ENCODE peak calls at places on chromosomes 16 and 17, in four cellular contexts. Z is A549, K is colonic mucosa, B is Panc1. R is an unnamed sample. For H3K4me1 and H3K9me3, the result is how much of the 10 kb centered on the place peaks cover.

GRCh38 chr16:71356051-71356740 is 2.3 kb upstream of the CALB2 start:
- DNase-seq in Z (no peak), B (no peak), K (no peak), R (no peak)

GRCh38 chr16:76235025-76235424 is 42.2 kb upstream of the CNTNAP4 start:
- DNase-seq in B (no peak), K (no peak), Z (no peak), R (no peak)

GRCh38 chr17:53626286-53626685 is 196.4 kb upstream of the KIF2B start:
- DNase-seq in Z (no peak), K (no peak), B (no peak), R (no peak)

GRCh38 chr17:82120148-82120547 is 22.1 kb upstream of the FASN start:
- DNase-seq in Z (no peak), B (no peak), K (no peak), R (no peak)

GRCh38 chr17:80717661-80718060 is 173.0 kb downstream of the RPTOR start:
- DNase-seq in Z (no peak), B (no peak), K (no peak), R (no peak)

GRCh38 chr16:50247123-50247905 is 19.0 kb upstream of the ADCY7 start:
- DNase-seq in Z (no peak), B (no peak), K (no peak), R (no peak)

GRCh38 chr17:45923511-45924268 is 29.3 kb downstream of the MAPT start:
- DNase-seq in K (no peak), Z (no peak), B (no peak), R (no peak)

GRCh38 chr17:82107341-82107860 is 9.4 kb upstream of the FASN start:
- DNase-seq in K (no peak), B (no peak), Z (peak), R (no peak)

GRCh38 chr16:71421911-71422310 is 19.9 kb downstream of the TLE7 start:
- DNase-seq in K (peak), Z (peak), B (no peak), R (no peak)

GRCh38 chr17:48479014-48479402 is 49.0 kb upstream of the SKAP1 start:
- DNase-seq in B (no peak), Z (no peak), K (no peak), R (no peak)

GRCh38 chr16:17070882-17071592 is 399.7 kb downstream of the XYLT1 start:
- DNase-seq in Z (no peak), B (no peak), K (peak), R (no peak)

GRCh38 chr16:56930516-56931252 is 1.3 kb upstream of the HERPUD1 start:
- DNase-seq in Z (no peak), B (no peak), K (peak), R (no peak)

GRCh38 chr17:1485748-1486376 is 6.6 kb downstream of the MYO1C start:
- DNase-seq in Z (peak), K (peak), B (no peak), R (peak)

GRCh38 chr17:40646791-40647548 is 648 bp downstream of the SMARCE1 start:
- DNase-seq in B (no peak), K (no peak), Z (peak), R (peak)

GRCh38 chr16:27096375-27096774 is 29.6 kb downstream of the C16orf82 start:
- DNase-seq in B (no peak), K (no peak), Z (no peak), R (no peak)

GRCh38 chr16:8877894-8878522 is 4.1 kb upstream of the LITAFD start:
- DNase-seq in K (no peak), Z (no peak), B (no peak), R (no peak)

GRCh38 chr17:40432864-40433528 is 10.3 kb upstream of the IGFBP4 start:
- DNase-seq in K (no peak), B (no peak), Z (no peak), R (no peak)

GRCh38 chr16:50530277-50531236 is 17.6 kb upstream of the NKD1 start:
- DNase-seq in B (no peak), K (no peak), Z (no peak), R (peak)

GRCh38 chr17:75808905-75809621 is 24.5 kb downstream of the UNK start:
- DNase-seq in K (no peak), B (no peak), Z (no peak), R (no peak)

GRCh38 chr17:68468785-68469184 is 11.5 kb upstream of the WIPI1 start:
- DNase-seq in Z (no peak), B (no peak), K (no peak), R (no peak)

GRCh38 chr16:2867987-2868789 is 10.2 kb upstream of the PRSS22 start:
- DNase-seq in Z (peak), B (peak), K (peak), R (peak)

GRCh38 chr17:69711504-69711903 is 297.0 kb downstream of the MAP2K6 start:
- DNase-seq in B (no peak), Z (no peak), K (no peak), R (no peak)

GRCh38 chr16:81618661-81619060 is 160.4 kb upstream of the PLCG2 start:
- DNase-seq in B (no peak), K (no peak), Z (no peak), R (no peak)

GRCh38 chr16:81620796-81621195 is 158.3 kb upstream of the PLCG2 start:
- DNase-seq in B (no peak), K (no peak), Z (no peak), R (no peak)

GRCh38 chr16:81621496-81621895 is 157.6 kb upstream of the PLCG2 start:
- DNase-seq in B (no peak), K (no peak), Z (no peak), R (no peak)

GRCh38 chr16:81618187-81618586 is 160.9 kb upstream of the PLCG2 start:
- DNase-seq in K (no peak), Z (no peak), B (no peak), R (no peak)

GRCh38 chr16:81620029-81620428 is 159.1 kb upstream of the PLCG2 start:
- DNase-seq in Z (no peak), B (no peak), K (no peak), R (no peak)
- H3K4me1 ChIP-seq in Z (under half), B (under half), K (under half), R (under half)

GRCh38 chr16:68105611-68106010 is 20.4 kb downstream of the NFATC3 start:
- DNase-seq in B (no peak), Z (no peak), K (no peak), R (no peak)
- H3K9me3 ChIP-seq in B (under half), Z (under half), K (under half), R (under half)

DNA sequence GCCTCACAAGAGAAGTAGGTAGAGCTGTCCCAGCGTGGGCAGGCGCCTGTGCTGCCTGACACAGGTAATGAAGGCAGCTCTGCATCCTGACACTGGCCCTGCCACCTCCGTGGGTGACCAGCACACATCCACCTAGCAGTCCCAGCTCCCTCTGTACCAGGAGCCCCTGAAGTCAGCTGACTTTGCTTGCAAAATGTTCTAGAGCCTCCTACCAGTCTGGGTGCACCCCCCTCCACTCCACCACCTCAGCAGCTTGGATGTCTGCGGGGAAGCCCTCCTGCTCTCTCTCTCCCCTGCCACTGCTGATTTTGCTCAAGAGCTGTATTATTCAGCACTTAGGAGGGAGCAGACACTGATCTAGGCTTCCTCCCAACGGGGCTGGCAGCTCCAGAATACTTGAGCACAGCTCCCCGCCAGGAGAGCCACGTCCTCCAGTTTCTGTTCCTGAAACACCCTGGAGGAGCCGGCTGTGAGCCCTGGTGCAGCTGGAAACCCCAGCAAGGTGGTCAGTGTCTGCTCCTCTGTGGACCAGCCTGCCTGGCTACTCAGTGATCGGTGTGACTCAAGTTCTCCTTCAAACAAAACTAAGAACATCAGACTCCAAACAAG is 1.0 kb downstream of the RNF166 start:
- DNase-seq in B (no peak), Z (no peak), K (no peak), R (no peak)
- H3K4me1 ChIP-seq in B (under half), Z (under half), K (under half), R (under half)

GRCh38 chr17:35315283-35315682 is 58.1 kb downstream of the SLFN11 start:
- DNase-seq in B (no peak), Z (no peak), K (no peak), R (no peak)
- H3K9me3 ChIP-seq in B (under half), Z (under half), K (under half), R (under half)

DNA sequence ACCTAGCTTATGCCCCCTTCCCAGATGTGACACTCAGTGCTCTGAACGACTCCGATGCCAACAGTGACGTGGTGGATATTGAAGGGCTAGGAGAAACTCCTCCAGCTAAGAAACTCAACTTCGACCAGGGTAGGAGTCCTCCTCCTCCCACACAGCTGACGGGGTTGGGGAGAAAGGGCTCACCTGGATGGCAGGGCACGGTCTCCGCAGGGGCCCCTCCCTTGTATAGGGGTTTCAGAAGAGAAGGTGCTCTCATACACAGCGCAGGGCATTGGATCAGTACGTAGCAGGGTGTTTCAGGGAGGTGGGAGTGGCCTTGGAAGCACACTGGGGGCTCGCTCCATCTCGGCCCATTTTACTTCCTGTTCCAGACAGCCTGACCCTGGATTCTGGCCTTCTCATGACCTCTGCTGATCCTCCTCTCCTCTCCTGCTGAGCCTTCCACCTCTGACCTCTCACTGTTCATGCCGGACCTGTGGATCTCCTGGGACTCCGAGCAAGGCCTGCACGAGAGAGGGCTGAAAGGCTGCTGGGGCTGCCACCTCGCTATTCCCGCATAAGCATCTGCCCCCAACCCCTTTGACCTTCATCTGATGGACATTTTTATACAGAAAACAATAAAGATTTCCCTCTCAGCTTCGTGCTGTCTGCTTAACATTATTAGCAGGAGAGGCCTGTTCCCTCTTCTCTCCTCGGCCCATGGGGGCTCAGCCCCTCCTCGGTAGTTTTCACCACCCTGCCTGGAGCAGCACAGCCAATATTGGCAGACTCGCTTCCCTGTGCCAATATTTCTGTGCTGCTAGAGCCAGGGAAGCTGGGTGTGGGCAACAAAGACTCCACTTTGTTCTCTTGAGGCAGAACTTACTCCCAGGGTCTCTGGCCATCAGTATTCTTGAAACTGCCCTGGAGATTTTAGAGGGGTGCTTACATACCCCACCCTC is 4.7 kb downstream of the RNASEK start:
- DNase-seq in B (no peak), Z (no peak), K (no peak), R (no peak)
- H3K4me1 ChIP-seq in B (under half), Z (under half), K (under half), R (under half)

DNA sequence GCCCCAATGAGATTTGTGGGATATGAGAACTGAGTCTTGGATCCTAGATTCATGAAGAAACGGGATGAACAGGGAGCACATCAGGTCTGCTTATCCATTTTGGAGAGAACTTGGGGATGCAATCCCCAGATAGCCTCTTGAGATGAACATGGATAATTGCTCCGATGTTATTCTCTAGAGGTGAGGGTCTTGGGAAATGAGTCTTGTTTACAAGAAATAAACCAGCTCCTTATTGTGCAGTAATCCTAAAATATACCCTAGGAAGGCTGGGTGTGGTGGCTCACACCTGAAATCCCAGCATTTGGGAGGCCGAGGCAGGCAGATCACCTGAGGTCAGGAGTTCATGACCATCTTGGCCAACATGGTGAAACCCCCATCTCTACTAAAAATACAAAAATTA is at the start of gene OR1D2:
- DNase-seq in B (no peak), Z (no peak), K (no peak), R (no peak)
- H3K9me3 ChIP-seq in B (under half), Z (under half), K (under half), R (under half)

GRCh38 chr16:73031155-73031866 is 16.6 kb downstream of the ZFHX3 start:
- DNase-seq in B (no peak), K (no peak), Z (no peak), R (no peak)
- H3K4me1 ChIP-seq in B (under half), K (under half), Z (under half), R (under half)

DNA sequence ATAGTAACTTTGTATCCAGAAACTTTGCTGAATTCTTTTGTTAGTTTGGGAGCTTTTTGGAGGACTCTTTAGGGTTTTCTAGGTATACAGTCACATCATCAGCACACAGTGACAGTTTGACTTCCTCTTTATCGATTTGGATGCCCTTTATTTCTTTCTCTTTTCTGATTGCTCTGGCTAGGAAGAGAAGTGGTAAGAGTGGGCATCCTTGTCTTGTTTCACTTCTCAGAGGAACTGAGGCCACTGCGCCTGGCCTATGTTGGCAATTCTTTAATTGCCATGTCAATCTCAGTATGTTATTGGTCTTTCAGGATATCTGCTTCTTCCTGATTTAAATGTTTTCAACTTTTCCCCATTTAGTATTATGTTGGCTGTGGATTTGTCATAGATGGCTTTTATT is 24.6 kb downstream of the ATF7IP2 start:
- DNase-seq in B (no peak), K (no peak), Z (no peak), R (no peak)
- H3K9me3 ChIP-seq in B (under half), K (under half), Z (under half), R (under half)

DNA sequence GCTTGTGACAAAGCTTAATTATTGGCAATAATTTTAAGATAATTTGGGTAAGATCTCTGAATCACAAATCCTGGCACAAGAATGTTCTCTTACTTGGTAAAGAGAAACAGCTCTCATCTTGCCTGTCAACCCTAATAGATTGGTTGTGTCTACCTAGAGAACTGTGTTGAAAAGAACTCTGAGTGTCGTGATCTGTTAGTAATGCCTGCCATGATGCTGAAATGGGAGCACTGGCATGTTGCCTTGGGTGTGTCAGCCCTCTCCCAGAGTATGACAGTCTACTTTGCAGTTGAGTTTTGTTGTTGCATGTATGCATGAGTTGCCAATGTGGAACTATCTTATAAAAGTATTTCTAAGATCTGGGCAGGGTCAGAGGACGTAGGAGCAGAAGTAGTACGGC is 221.5 kb downstream of the MAF start:
- DNase-seq in K (no peak), Z (no peak), B (no peak), R (no peak)
- H3K4me1 ChIP-seq in K (under half), Z (under half), B (under half), R (under half)

DNA sequence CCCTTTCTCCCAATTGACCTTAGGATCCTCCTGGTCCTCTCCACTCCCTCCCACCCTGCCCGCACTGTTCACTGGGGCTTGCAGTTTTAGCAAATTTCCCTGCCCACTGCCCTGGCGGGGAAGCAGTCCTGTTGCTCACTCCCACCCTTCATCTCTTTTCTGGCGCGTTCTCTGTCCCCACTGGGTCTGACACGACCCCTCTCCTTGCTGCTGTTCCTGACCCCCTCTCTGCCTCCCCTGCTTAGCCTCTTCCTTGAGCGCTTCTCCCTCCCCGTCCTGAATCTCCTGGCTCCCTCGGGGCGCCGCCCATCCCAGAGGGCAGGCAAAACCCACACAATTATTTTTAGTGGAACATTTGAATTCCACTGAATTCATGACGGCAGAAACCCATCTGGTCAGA is 1796.4 kb downstream of the TP53TG3F start:
- DNase-seq in K (no peak), Z (no peak), B (no peak), R (no peak)
- H3K9me3 ChIP-seq in K (under half), Z (under half), B (under half), R (under half)